ENCODE peak calls at places on chromosome 14, in five cellular contexts. P is A549, D is K562, Y is WTC11, T is GM12878. Q is an unnamed sample.

GRCh38 chr14:75979071-75979571 is 2.7 kb downstream of the TGFB3 start:
- DNase-seq in D (peak; percentile 17), Y (peak; percentile 72), T (no peak), P (peak; percentile 17), Q (peak; percentile 38)

GRCh38 chr14:51396222-51396815 is 156.3 kb downstream of the TMX1 start:
- DNase-seq in D (no peak), P (peak; percentile 74), T (no peak), Y (no peak), Q (peak; percentile 98)

GRCh38 chr14:56902413-56902812 is 92.1 kb upstream of the OTX2 start:
- DNase-seq in T (no peak), Y (no peak), D (no peak), P (no peak), Q (no peak)

GRCh38 chr14:88481089-88481488 is 73.7 kb downstream of the PTPN21 start:
- DNase-seq in P (no peak), Y (no peak), D (no peak), T (no peak), Q (no peak)

GRCh38 chr14:104800600-104801283 is at the start of gene ZBTB42:
- DNase-seq in D (peak; percentile 66), P (no peak), T (no peak), Y (peak; percentile 58), Q (peak; percentile 48)

GRCh38 chr14:59771577-59771976 is 99.0 kb downstream of the RTN1 start:
- DNase-seq in T (no peak), D (no peak), P (no peak), Y (no peak), Q (peak; percentile 8)

GRCh38 chr14:22407033-22407432 is 182.0 kb downstream of the DAD1 start:
- DNase-seq in P (no peak), T (no peak), Y (no peak), D (no peak), Q (no peak)

GRCh38 chr14:63050694-63051093 is 5.4 kb upstream of the KCNH5 start:
- DNase-seq in P (no peak), D (no peak), Y (no peak), T (no peak), Q (no peak)

GRCh38 chr14:80942158-80942738 is 710 bp upstream of the CEP128 start:
- DNase-seq in Y (no peak), P (no peak), T (no peak), D (no peak), Q (no peak)

GRCh38 chr14:80564051-80564450 is 352.7 kb upstream of the DIO2 start:
- DNase-seq in P (no peak), T (no peak), D (no peak), Y (no peak), Q (peak; percentile 16)

GRCh38 chr14:102926104-102926503 is 3.6 kb downstream of the AMN start:
- DNase-seq in D (no peak), P (no peak), Y (no peak), T (no peak), Q (no peak)

GRCh38 chr14:95291859-95292542 is 27.7 kb downstream of the CLMN start:
- DNase-seq in D (peak; percentile 19), P (peak; percentile 50), Y (no peak), T (no peak), Q (peak; percentile 21)

GRCh38 chr14:105475916-105476845 is 1.6 kb downstream of the CRIP2 start:
- DNase-seq in Y (no peak), P (no peak), T (no peak), D (no peak), Q (peak; percentile 18)

GRCh38 chr14:35384386-35385041 is 20.0 kb downstream of the NFKBIA start:
- DNase-seq in T (no peak), P (peak; percentile 80), D (no peak), Y (no peak), Q (peak; percentile 99)

GRCh38 chr14:105851716-105852377 is 325.5 kb downstream of the TMEM121 start:
- DNase-seq in Y (no peak), D (no peak), T (no peak), P (no peak), Q (no peak)

GRCh38 chr14:24425704-24426103 is 3.8 kb downstream of the CBLN3 start:
- DNase-seq in P (peak; percentile 46), Y (no peak), D (peak; percentile 67), T (no peak), Q (peak; percentile 83)
- TF ChIP-seq USF2 in P (no peak), Y (no peak), D (no peak), T (no peak), Q (no peak)

GRCh38 chr14:91398192-91398591 is 19.4 kb downstream of the CCDC88C start:
- DNase-seq in D (no peak), T (no peak), P (no peak), Y (no peak), Q (no peak)
- TF ChIP-seq USF2 in D (no peak), T (no peak), P (no peak), Y (no peak), Q (no peak)

GRCh38 chr14:64948612-64949210 is 6.2 kb upstream of the GPX2 start:
- DNase-seq in Y (no peak), D (no peak), P (no peak), T (no peak), Q (no peak)
- TF ChIP-seq USF2 in Y (no peak), D (no peak), P (no peak), T (no peak), Q (no peak)

GRCh38 chr14:68844210-68844545 is 51.3 kb upstream of the ZFP36L1 start:
- DNase-seq in P (no peak), Y (no peak), D (no peak), T (no peak), Q (no peak)
- TF ChIP-seq USF2 in P (no peak), Y (no peak), D (no peak), T (no peak), Q (no peak)

GRCh38 chr14:24297190-24297964 is 2.2 kb downstream of the DHRS1 start:
- DNase-seq in P (peak; percentile 64), T (no peak), D (peak; percentile 32), Y (no peak), Q (peak; percentile 28)

GRCh38 chr14:24300326-24300980 is 803 bp downstream of the NOP9 start:
- DNase-seq in P (no peak), Y (no peak), T (no peak), D (no peak), Q (no peak)

GRCh38 chr14:24296341-24297157 is 3.0 kb downstream of the DHRS1 start:
- DNase-seq in T (peak; percentile 82), D (peak; percentile 66), Y (peak; percentile 54), P (peak; percentile 77), Q (peak; percentile 97)

GRCh38 chr14:24299255-24300191 is at the start of the genes DHRS1 and NOP9:
- DNase-seq in D (peak; percentile 92), Y (peak; percentile 94), P (peak; percentile 91), T (peak; percentile 65), Q (peak; percentile 85)

GRCh38 chr14:24298892-24299254 is 707 bp downstream of the DHRS1 start:
- DNase-seq in P (peak; percentile 42), Y (no peak), D (peak; percentile 28), T (no peak), Q (peak; percentile 77)
- TF ChIP-seq USF2 in P (no peak), Y (no peak), D (no peak), T (no peak), Q (no peak)

GRCh38 chr14:25381498-25381897 is 331.6 kb upstream of the STXBP6 start:
- DNase-seq in Y (no peak), T (no peak), P (peak; percentile 12), D (no peak), Q (no peak)
- TF ChIP-seq USF2 in Y (no peak), T (no peak), P (no peak), D (no peak), Q (no peak)

GRCh38 chr14:30114051-30114450 is 186.4 kb upstream of the PRKD1 start:
- DNase-seq in P (no peak), T (no peak), Y (no peak), D (no peak), Q (peak; percentile 14)

DNA sequence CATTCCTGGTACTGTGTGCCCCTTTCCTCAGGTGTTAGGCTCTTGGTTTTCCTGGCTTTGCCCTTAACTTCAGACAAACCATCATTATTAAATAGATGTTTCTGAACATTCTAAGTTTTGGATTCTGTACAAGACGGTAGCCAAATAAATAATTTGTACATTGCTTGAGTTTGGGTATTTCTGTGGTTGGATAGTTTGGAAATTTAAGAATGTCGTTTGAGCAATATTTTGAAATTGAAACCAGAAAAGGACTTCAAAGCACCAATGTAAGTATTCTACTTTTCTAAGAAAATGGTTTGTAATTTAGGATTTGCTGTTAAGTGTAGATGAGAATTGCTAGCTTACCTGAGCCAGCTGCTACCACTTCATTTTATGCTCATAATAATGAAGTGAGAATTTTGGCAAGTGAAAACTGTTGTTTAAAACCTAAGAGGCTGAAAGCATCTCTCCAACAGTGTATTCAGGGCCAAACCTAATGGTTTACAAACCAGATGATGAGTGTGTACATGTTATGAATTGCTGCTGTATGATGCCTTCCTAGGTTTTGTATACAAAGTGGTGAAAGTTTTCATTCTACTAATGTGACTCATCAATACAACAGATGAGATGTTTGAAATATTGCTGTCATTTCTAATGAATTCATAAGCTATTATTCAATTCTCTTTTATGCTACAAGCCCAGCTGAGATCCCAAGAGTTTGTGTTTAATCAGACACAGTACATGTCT is 181.5 kb upstream of the PRKD1 start:
- DNase-seq in D (no peak), P (no peak), Y (no peak), T (no peak), Q (peak; percentile 80)
- TF ChIP-seq USF2 in D (no peak), P (no peak), Y (no peak), T (no peak), Q (no peak)

DNA sequence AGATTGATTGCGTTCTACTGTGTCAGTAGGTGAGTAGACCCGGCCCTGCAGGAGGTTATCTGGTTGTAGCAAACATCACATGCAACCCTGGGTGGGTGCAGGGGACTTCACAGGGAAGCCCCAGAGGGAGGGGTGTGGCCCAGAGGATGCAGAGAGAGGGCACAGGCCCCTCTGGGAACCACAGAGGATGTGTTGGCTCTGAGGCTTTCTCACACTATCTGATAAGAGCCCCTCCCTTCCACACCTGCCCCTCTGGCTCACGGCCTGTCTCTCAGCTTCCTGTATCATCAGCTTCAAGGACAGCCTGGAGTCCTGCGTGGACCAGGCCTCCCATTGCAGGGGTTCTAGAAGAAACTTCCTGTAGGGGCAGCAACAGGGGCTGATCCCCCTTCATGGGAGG is 101.9 kb downstream of the RIN3 start:
- DNase-seq in Y (no peak), T (peak; percentile 66), P (no peak), D (no peak), Q (no peak)
- TF ChIP-seq USF2 in Y (no peak), T (no peak), P (no peak), D (no peak), Q (no peak)

Q was measured in IMR-90.